ENCODE peak calls at places on chromosomes 7 and 10, in five cellular contexts. U is HepG2, T is GM12878, A is H1, X is K562. P is an unnamed sample.

GRCh38 chr7:99459087-99459486 is 6.9 kb downstream of the ATP5MF start:
- DNase-seq in U (peak; percentile 35), T (no peak), A (no peak), X (peak; percentile 47), P (peak; percentile 45)

GRCh38 chr10:17673517-17674051 is 29.6 kb downstream of the STAM start:
- DNase-seq in U (peak; percentile 91), T (no peak), A (no peak), X (peak; percentile 56), P (peak; percentile 29)

GRCh38 chr7:108972009-108972408 is 402.3 kb downstream of the DNAJB9 start:
- DNase-seq in U (no peak), T (no peak), A (no peak), X (no peak), P (no peak)

GRCh38 chr10:84654671-84655070 is 326.3 kb downstream of the CCSER2 start:
- DNase-seq in U (no peak), T (peak; percentile 2), A (no peak), X (no peak), P (no peak)

GRCh38 chr10:19250542-19250941 is 201.9 kb downstream of the MALRD1 start:
- DNase-seq in U (no peak), T (no peak), A (no peak), X (no peak), P (no peak)

GRCh38 chr10:91511549-91512330 is 101.6 kb downstream of the HECTD2 start:
- DNase-seq in U (no peak), T (no peak), A (no peak), X (no peak), P (no peak)

GRCh38 chr7:100706672-100707311 is 871 bp downstream of the POP7 start:
- DNase-seq in U (peak; percentile 61), T (no peak), A (no peak), X (no peak), P (no peak)

GRCh38 chr7:40990841-40991240 is 712.0 kb downstream of the INHBA start:
- DNase-seq in U (no peak), T (no peak), A (no peak), X (no peak), P (no peak)

GRCh38 chr10:47060993-47061500 is 149.8 kb downstream of the PTPN20 start:
- DNase-seq in U (no peak), T (no peak), A (no peak), X (no peak), P (no peak)

GRCh38 chr10:47063858-47064257 is 152.6 kb downstream of the PTPN20 start:
- DNase-seq in U (no peak), T (no peak), A (no peak), X (no peak), P (no peak)

GRCh38 chr10:47061776-47062175 is 150.5 kb downstream of the PTPN20 start:
- DNase-seq in U (no peak), T (no peak), A (no peak), X (no peak), P (no peak)

GRCh38 chr10:47060356-47060755 is 149.1 kb downstream of the PTPN20 start:
- DNase-seq in U (no peak), T (no peak), A (no peak), X (no peak), P (no peak)

DNA sequence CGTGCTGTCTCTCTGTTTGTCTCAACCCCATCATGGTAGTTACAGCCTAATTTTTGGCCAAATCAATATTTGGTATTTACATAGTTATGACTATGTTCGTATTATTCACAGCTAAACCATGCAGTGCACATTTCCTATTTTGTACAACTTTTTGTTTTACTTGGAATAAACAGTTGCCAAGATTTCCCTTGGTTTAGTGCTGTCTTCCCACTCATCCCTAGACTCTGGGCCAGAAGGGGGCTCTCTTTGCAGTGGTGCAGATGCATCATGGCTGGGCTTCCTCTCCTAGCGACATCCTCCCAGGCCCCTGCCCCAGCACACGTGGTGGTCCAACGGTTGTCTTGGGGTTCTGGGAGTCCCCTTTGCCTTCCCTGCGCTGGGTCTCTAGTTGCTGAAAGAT is 151.6 kb downstream of the PTPN20 start:
- DNase-seq in U (no peak), T (no peak), A (no peak), X (no peak), P (peak; percentile 56)
- TF ChIP-seq CTCF in U (peak; percentile 19), T (no peak), A (peak; percentile 53), X (peak; percentile 36), P (no peak)

GRCh38 chr7:4787947-4788626 is 12.7 kb downstream of the AP5Z1 start:
- DNase-seq in U (no peak), T (no peak), A (no peak), X (no peak), P (no peak)
- TF ChIP-seq SP1 in U (no peak), T (no peak), A (no peak), X (no peak), P (no peak)

GRCh38 chr7:132162745-132163144 is 413.5 kb downstream of the PLXNA4 start:
- DNase-seq in U (no peak), T (no peak), A (no peak), X (no peak), P (peak; percentile 32)

GRCh38 chr7:132158841-132159240 is 417.4 kb downstream of the PLXNA4 start:
- DNase-seq in U (no peak), T (no peak), A (no peak), X (no peak), P (no peak)

GRCh38 chr7:132161976-132162375 is 414.3 kb downstream of the PLXNA4 start:
- DNase-seq in U (no peak), T (no peak), A (no peak), X (no peak), P (no peak)

GRCh38 chr7:132161231-132161915 is 414.9 kb downstream of the PLXNA4 start:
- DNase-seq in U (no peak), T (no peak), A (no peak), X (no peak), P (no peak)

GRCh38 chr7:132160525-132161230 is 415.6 kb downstream of the PLXNA4 start:
- DNase-seq in U (no peak), T (no peak), A (no peak), X (no peak), P (no peak)
- TF ChIP-seq USF2 in U (no peak), T (no peak), A (no peak), X (no peak), P (no peak)

GRCh38 chr7:42247301-42247700 is 10.3 kb upstream of the GLI3 start:
- DNase-seq in U (peak; percentile 19), T (no peak), A (no peak), X (no peak), P (no peak)
- TF ChIP-seq CTCF in U (no peak), T (no peak), A (no peak), X (no peak), P (no peak)

DNA sequence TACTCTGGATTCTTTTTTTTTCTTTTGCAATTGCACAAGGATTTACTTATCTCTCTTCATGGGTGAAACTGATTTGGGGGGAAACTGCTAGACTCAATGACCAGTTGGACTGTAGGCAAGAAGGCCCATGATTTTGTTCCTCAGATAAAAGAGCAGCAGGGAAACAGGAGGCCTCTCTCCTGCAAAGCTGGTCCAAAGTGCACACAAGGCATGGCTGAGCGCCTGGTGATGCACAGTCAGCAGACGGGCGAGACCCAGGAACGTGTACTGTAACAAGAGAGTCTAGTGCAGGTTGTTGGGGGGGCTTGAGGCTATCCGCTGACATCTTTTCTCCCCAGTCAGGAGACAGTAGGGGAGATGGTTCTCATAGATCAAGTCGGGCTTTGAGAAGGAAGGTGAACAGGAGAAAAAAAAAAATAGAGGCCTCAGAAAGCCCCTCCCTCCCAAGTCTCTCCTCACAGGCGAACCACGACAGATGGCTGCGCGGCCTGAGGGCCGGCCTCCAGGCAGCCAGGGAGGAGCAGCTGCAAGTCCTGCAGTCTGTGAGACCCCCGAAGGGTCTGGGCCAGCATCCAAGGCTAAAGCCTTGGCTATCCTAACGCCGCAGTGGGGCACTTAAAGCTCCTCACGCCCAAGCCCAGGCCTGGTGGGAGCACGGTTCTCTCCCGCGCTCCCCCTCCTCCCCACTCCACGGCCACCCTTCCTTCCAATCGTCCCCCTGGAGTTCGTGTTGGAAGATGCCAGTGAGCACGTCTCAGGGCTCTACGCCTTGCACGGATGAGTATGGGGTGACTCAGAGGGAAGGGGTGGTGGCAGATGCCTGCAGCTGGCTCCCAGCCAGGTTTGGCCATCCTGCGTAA is 68.4 kb downstream of the PRKAG2 start:
- DNase-seq in U (peak; percentile 66), T (no peak), A (no peak), X (no peak), P (no peak)
- TF ChIP-seq SP1 in U (no peak), T (no peak), A (no peak), X (no peak), P (no peak)

GRCh38 chr10:110613996-110614495 is 30.1 kb upstream of the RBM20 start:
- DNase-seq in U (no peak), T (peak; percentile 61), A (no peak), X (no peak), P (no peak)

GRCh38 chr10:110612073-110612472 is 32.1 kb upstream of the RBM20 start:
- DNase-seq in U (no peak), T (peak; percentile 70), A (no peak), X (no peak), P (no peak)

GRCh38 chr10:110612629-110613028 is 31.5 kb upstream of the RBM20 start:
- DNase-seq in U (no peak), T (peak; percentile 23), A (no peak), X (no peak), P (no peak)

GRCh38 chr10:110615057-110615630 is 29.0 kb upstream of the RBM20 start:
- DNase-seq in U (no peak), T (no peak), A (no peak), X (no peak), P (no peak)

DNA sequence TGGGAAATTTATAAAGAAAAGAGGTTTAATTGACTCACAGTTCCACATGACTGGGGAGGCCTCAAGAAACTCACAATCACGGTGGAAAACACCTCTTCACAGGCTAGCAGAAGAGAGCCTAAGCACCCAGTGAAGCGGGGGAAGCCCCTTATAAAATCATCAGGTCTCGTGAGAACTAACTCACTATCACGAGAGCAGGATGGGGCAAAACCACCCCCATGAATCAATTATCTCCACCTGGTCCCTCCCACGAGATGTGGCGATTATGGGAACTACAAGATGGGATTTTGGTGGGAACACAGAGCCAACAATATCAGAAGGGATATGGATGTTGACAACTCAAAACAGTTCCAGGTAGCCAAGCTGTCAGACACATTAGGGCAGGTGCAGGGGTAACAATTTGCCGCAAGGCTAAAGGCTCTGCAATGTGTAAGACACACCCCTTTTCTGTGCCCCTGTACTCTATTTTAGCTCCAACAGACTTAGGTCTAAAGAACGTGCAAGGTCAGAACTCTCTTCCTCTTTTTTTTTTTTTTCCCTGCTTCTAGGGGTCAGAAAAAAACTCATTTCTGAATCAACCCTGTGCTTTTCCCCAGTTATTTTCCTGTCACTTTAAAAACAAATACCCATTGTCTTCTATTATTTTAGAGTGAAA is 30.7 kb upstream of the RBM20 start:
- DNase-seq in U (no peak), T (peak; percentile 57), A (no peak), X (no peak), P (no peak)
- TF ChIP-seq USF2 in U (no peak), T (no peak), A (no peak), X (no peak), P (no peak)

GRCh38 chr7:5477723-5478531 is 54.3 kb upstream of the TNRC18 start:
- DNase-seq in U (no peak), T (no peak), A (peak; percentile 76), X (no peak), P (peak; percentile 71)
- TF ChIP-seq CTCF in U (peak; percentile 36), T (peak; percentile 8), A (peak; percentile 59), X (peak; percentile 47), P (peak; percentile 33)

GRCh38 chr10:62037166-62037831 is 135.8 kb downstream of the ARID5B start:
- DNase-seq in U (peak; percentile 79), T (no peak), A (no peak), X (no peak), P (no peak)
- TF ChIP-seq SP1 in U (no peak), T (no peak), A (no peak), X (no peak), P (no peak)

GRCh38 chr7:77538908-77539212 is 1.8 kb downstream of the PTPN12 start:
- DNase-seq in U (no peak), T (no peak), A (no peak), X (no peak), P (no peak)
- TF ChIP-seq USF2 in U (no peak), T (no peak), A (no peak), X (no peak), P (no peak)

GRCh38 chr10:89391882-89392756 is at the start of gene IFIT1:
- DNase-seq in U (peak; percentile 82), T (peak; percentile 80), A (no peak), X (peak; percentile 54), P (no peak)
- TF ChIP-seq CTCF in U (no peak), T (no peak), A (no peak), X (no peak), P (no peak)

P was measured in WTC11.